ENCODE peak calls at places on chromosomes 6 and 20, in four cellular contexts. W is A549, J is HepG2, R is H1. K is an unnamed sample.

GRCh38 chr20:46946796-46947195 is 52.2 kb downstream of the EYA2 start:
- DNase-seq in W (no peak), J (no peak), R (no peak), K (no peak)

GRCh38 chr20:53126185-53126584 is 154.0 kb downstream of the TSHZ2 start:
- DNase-seq in R (no peak), J (no peak), W (no peak), K (no peak)

GRCh38 chr6:36334832-36335459 is 1.7 kb downstream of the BNIP5 start:
- DNase-seq in W (no peak), J (peak), R (no peak), K (no peak)

GRCh38 chr6:157822221-157823000 is 635 bp upstream of the SNX9 start:
- DNase-seq in W (peak), J (no peak), R (no peak), K (no peak)

GRCh38 chr6:40917603-40918002 is 121.4 kb downstream of the UNC5CL start:
- DNase-seq in R (no peak), J (no peak), W (no peak), K (no peak)

GRCh38 chr6:143759666-143760065 is 81.9 kb downstream of the PHACTR2 start:
- DNase-seq in R (no peak), W (no peak), J (no peak), K (no peak)

GRCh38 chr6:36547646-36548400 is 544 bp upstream of the STK38 start:
- DNase-seq in W (no peak), J (no peak), R (no peak), K (no peak)

GRCh38 chr6:44569931-44570385 is 182.5 kb downstream of the CDC5L start:
- DNase-seq in W (no peak), J (no peak), R (no peak), K (no peak)

GRCh38 chr6:30169658-30170614 is 6.6 kb downstream of the TRIM15 start:
- DNase-seq in R (no peak), J (peak), W (peak), K (peak)

GRCh38 chr6:18323935-18324707 is 59.8 kb upstream of the DEK start:
- DNase-seq in W (peak), R (no peak), J (peak), K (peak)

GRCh38 chr6:155524249-155524651 is 68.6 kb upstream of the NOX3 start:
- DNase-seq in J (no peak), W (peak), R (no peak), K (no peak)

GRCh38 chr6:117482240-117483003 is at the start of gene DCBLD1:
- DNase-seq in W (peak), J (peak), R (no peak), K (peak)

DNA sequence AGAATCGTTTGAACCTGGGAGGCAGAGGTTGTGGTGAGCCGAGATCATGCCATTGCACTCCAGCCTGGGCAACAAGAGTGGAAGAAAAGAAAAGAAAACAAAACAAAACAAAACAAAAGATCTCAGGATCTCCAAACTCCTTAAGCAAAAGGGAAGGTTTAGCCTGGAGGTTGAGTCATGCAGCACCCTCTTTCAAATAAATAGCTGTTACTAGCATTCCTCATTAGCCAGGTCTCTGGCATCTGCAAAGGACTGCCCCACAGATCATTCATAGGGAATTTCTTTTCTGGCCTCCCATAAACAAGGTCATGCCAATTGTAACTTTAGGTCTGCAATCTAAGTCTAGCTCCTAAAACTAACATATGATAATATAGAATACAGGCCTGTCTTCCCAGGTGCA is 37.2 kb downstream of the EDN1 start:
- DNase-seq in R (no peak), J (no peak), W (peak), K (no peak)
- TF ChIP-seq RNF2 in R (no peak), J (no peak), W (no peak), K (no peak)

GRCh38 chr20:33915726-33916331 is 77.9 kb upstream of the RALY start:
- DNase-seq in J (peak), R (no peak), W (peak), K (peak)
- TF ChIP-seq RNF2 in J (no peak), R (no peak), W (no peak), K (no peak)

GRCh38 chr6:89818977-89819335 is 638 bp downstream of the MDN1 start:
- DNase-seq in J (peak), R (no peak), W (peak), K (peak)
- TF ChIP-seq RNF2 in J (no peak), R (no peak), W (no peak), K (no peak)

GRCh38 chr20:58636983-58637421 is 14.1 kb upstream of the STX16 start:
- DNase-seq in W (no peak), J (no peak), R (no peak), K (no peak)
- TF ChIP-seq RNF2 in W (no peak), J (no peak), R (no peak), K (no peak)

GRCh38 chr20:35311409-35311808 is 19.2 kb upstream of the FAM83C start:
- DNase-seq in R (no peak), W (peak), J (no peak), K (no peak)
- TF ChIP-seq RNF2 in R (no peak), W (no peak), J (no peak), K (no peak)

GRCh38 chr20:1278993-1279392 is 12.9 kb downstream of the SNPH start:
- DNase-seq in J (no peak), W (no peak), R (no peak), K (no peak)

GRCh38 chr20:1282966-1283365 is 16.9 kb downstream of the SNPH start:
- DNase-seq in R (no peak), W (no peak), J (no peak), K (no peak)

GRCh38 chr20:1283522-1284210 is 17.6 kb downstream of the SNPH start:
- DNase-seq in R (no peak), J (no peak), W (no peak), K (no peak)

GRCh38 chr20:1280421-1281102 is 14.5 kb downstream of the SNPH start:
- DNase-seq in J (no peak), W (no peak), R (no peak), K (no peak)

DNA sequence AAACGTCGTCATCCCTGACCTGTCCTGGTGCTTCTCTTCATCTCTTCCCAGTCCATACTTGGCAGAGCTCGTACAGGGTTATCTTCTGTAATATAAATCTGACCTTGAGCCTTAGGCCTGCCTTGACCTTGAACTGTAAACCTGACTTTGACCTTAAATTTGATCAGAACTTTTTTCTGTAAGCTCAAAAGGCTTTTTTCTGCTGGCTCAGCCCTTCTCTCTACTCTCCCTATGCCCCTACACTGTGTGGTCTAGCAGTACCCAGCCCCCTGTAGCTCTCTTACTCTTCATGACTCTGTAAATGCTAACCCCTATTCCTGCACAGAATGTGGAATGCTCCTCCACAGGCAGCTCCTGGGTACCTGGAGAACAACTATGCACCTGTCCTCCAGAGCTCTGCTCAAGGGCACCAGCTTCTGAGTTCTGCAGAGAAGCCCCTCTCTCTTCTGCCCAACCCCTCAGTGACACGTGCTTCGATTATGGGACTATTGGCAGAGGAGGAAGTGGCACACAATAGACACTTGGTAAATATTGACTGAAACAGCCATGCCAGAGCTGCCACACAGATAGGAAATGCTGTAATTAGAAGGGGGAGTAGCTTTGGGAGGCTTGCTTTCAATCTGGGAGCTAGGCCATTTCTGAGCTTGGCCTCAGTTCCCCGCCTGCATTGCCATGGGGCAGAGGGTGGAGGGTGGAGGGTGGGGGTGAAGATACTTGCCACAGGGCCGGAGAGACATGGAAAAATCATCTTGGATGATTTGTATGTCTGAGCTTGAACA is 15.4 kb downstream of the SNPH start:
- DNase-seq in J (no peak), R (no peak), W (no peak), K (no peak)
- TF ChIP-seq RNF2 in J (no peak), R (no peak), W (no peak), K (no peak)

DNA sequence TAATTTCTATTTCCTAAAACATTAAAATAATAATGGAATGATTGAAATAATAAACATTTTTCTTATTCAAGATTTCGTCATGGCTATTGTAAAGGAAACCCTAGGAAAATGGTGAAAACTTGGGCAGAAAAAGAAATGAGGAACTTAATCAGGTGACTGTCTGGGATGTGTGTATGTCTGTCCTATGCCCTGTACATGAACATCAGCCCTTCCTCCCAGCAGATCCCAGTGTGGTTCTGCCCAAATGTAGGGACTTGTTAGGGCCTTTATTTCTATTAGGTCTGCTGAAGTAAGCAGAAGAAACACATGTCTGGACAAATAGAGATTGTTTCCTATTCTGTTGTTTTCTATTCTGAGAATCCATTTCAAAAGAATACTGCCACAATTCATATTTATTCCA is 13.1 kb downstream of the RIOK1 start:
- DNase-seq in R (no peak), J (no peak), W (no peak), K (no peak)
- TF ChIP-seq RNF2 in R (no peak), J (no peak), W (no peak), K (no peak)

GRCh38 chr6:51352506-51353029 is 533.9 kb downstream of the TFAP2B start:
- DNase-seq in R (no peak), W (no peak), J (no peak), K (no peak)

GRCh38 chr6:51349866-51350265 is 531.2 kb downstream of the TFAP2B start:
- DNase-seq in W (no peak), J (peak), R (no peak), K (no peak)

DNA sequence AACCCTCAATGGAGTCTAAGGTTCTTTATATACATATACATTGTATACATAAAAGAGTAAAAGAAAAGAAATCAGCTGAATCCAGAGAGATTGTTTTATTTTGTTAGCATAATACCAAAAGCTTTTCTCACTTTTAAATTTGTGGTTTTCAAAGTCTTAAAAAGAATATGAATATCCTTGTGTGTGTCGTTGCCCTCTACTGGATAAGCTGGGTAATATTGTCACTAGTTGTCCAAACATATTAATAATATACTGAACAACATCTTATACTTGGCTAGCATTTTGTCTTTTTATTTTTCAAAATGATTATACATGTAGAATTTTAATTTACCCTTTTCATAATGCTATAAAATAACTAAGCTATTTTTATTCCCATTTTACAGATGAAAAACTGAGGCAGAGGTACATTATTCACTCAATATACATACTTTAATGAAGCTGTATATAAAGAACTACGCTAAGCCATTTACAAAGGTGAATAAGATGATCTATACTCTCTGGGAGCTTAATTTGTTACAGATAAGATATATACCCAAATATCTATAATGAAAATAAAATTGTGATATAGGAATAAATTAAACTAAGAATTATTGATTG is 531.7 kb downstream of the TFAP2B start:
- DNase-seq in J (no peak), R (no peak), W (peak), K (no peak)
- TF ChIP-seq RNF2 in J (no peak), R (no peak), W (no peak), K (no peak)

GRCh38 chr20:61895686-61896057 is 170.0 kb downstream of the TAF4 start:
- DNase-seq in J (no peak), W (no peak), R (no peak), K (no peak)

GRCh38 chr20:61896058-61896961 is 169.4 kb downstream of the TAF4 start:
- DNase-seq in R (peak), W (peak), J (peak), K (peak)

GRCh38 chr20:61897401-61898295 is 168.0 kb downstream of the TAF4 start:
- DNase-seq in J (no peak), W (no peak), R (no peak), K (no peak)

GRCh38 chr20:61891916-61892649 is 173.6 kb downstream of the TAF4 start:
- DNase-seq in J (no peak), W (no peak), R (no peak), K (no peak)

DNA sequence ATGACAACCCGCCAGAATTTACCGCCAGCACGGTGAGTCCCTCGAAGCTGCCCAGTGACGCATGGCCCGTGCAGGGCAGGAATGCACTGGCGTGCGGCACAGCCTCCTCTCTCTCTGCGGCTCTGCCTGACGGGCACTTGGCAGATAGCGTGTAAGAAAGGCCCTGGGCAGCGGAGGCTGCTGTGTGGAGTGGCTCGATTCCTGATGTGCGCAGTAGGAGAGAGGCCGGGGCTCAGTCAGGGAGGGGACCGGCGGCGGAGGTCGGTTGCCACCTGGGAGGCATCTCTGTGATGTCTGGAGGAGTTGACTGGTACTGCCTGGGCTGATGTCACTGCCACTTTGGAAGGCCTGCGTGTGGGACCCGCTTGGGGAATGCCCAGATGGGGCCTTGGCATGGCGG is 170.7 kb downstream of the TAF4 start:
- DNase-seq in J (no peak), W (no peak), R (no peak), K (no peak)
- TF ChIP-seq RNF2 in J (no peak), W (no peak), R (no peak), K (no peak)

DNA sequence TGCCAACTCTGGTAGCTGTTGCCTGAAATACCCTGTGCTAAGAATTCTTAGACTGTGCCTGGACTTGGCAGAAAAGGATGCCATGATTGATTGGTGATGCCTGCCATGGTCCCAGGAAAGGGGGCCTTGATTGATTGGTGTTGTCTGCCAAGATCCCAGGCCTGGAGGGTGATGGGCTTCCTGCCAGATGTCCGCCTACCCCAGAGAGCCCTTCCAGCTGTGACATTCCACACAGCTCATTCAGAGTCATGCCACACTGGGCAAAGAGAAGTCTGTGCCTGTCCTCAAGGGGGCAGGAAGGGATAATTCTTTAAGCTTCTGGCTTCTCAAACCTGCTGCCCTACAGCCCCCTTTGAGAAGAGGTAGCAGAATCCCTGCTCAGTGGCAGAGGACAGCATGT is 24.6 kb downstream of the RIMS4 start:
- DNase-seq in R (peak), W (peak), J (no peak), K (no peak)
- TF ChIP-seq RNF2 in R (no peak), W (no peak), J (no peak), K (no peak)